ENCODE peak calls at places on chromosomes 4 and X, in four cellular contexts. One of them, this sample, is unnamed. For H3K4me1, the result is how much of the 10 kb centered on the place peaks cover.

GRCh38 chr4:74258949-74259348 is 49.3 kb upstream of the EPGN start:
- DNase-seq in psoas muscle: no peak
- DNase-seq in right lobe of liver: no peak
- DNase-seq in left lung: no peak
- DNase-seq in this sample: no peak

GRCh38 chr4:141899103-141899502 is 262.7 kb downstream of the IL15 start:
- DNase-seq in left lung: no peak
- DNase-seq in psoas muscle: no peak
- DNase-seq in right lobe of liver: no peak
- DNase-seq in this sample: no peak

GRCh38 chrX:5730561-5730960 is 498.1 kb downstream of the NLGN4X start:
- DNase-seq in right lobe of liver: no peak
- DNase-seq in psoas muscle: no peak
- DNase-seq in left lung: no peak
- DNase-seq in this sample: no peak

GRCh38 chrX:103607385-103608304 is at the start of gene TCEAL3:
- DNase-seq in right lobe of liver: peak
- DNase-seq in left lung: peak
- DNase-seq in psoas muscle: peak
- DNase-seq in this sample: peak

GRCh38 chr4:83503974-83504373 is 19.1 kb upstream of the ABRAXAS1 start:
- DNase-seq in right lobe of liver: no peak
- DNase-seq in left lung: no peak
- DNase-seq in psoas muscle: no peak
- DNase-seq in this sample: no peak

GRCh38 chr4:170374770-170375169 is 285.0 kb upstream of the AADAT start:
- DNase-seq in left lung: no peak
- DNase-seq in right lobe of liver: no peak
- DNase-seq in psoas muscle: no peak
- DNase-seq in this sample: no peak

GRCh38 chrX:16671005-16671404 is 21.0 kb downstream of the S100G start:
- DNase-seq in psoas muscle: no peak
- DNase-seq in left lung: no peak
- DNase-seq in right lobe of liver: no peak
- DNase-seq in this sample: no peak

GRCh38 chrX:10089378-10089795 is 67.4 kb upstream of the CLCN4 start:
- DNase-seq in left lung: no peak
- DNase-seq in right lobe of liver: no peak
- DNase-seq in psoas muscle: no peak
- DNase-seq in this sample: no peak

GRCh38 chr4:11904117-11904535 is 475.4 kb upstream of the HS3ST1 start:
- DNase-seq in right lobe of liver: no peak
- DNase-seq in psoas muscle: no peak
- DNase-seq in left lung: peak
- DNase-seq in this sample: peak

GRCh38 chr4:153684182-153685073 is at the start of gene TLR2:
- DNase-seq in psoas muscle: peak
- DNase-seq in right lobe of liver: peak
- DNase-seq in left lung: peak
- DNase-seq in this sample: peak

GRCh38 chr4:168560835-168561210 is 64.0 kb downstream of the PALLD start:
- DNase-seq in left lung: no peak
- DNase-seq in right lobe of liver: no peak
- DNase-seq in psoas muscle: no peak
- DNase-seq in this sample: no peak
- H3K4me1 ChIP-seq in left lung: under half
- H3K4me1 ChIP-seq in right lobe of liver: under half
- H3K4me1 ChIP-seq in psoas muscle: half or more
- H3K4me1 ChIP-seq in this sample: under half

GRCh38 chrX:19642517-19643109 is 127.3 kb upstream of the MAP3K15 start:
- DNase-seq in right lobe of liver: no peak
- DNase-seq in psoas muscle: no peak
- DNase-seq in left lung: no peak
- DNase-seq in this sample: no peak
- H3K4me3 ChIP-seq in right lobe of liver: no peak
- H3K4me3 ChIP-seq in psoas muscle: no peak
- H3K4me3 ChIP-seq in left lung: no peak
- H3K4me3 ChIP-seq in this sample: no peak

GRCh38 chr4:107856901-107857300 is 32.2 kb downstream of the SGMS2 start:
- DNase-seq in psoas muscle: no peak
- DNase-seq in left lung: no peak
- DNase-seq in right lobe of liver: no peak
- DNase-seq in this sample: no peak

GRCh38 chr4:107854326-107855030 is 29.7 kb downstream of the SGMS2 start:
- DNase-seq in psoas muscle: no peak
- DNase-seq in right lobe of liver: no peak
- DNase-seq in left lung: no peak
- DNase-seq in this sample: no peak

GRCh38 chr4:107855723-107856122 is 31.0 kb downstream of the SGMS2 start:
- DNase-seq in right lobe of liver: no peak
- DNase-seq in psoas muscle: no peak
- DNase-seq in left lung: no peak
- DNase-seq in this sample: no peak

GRCh38 chr4:107850438-107850837 is 25.7 kb downstream of the SGMS2 start:
- DNase-seq in left lung: no peak
- DNase-seq in right lobe of liver: no peak
- DNase-seq in psoas muscle: no peak
- DNase-seq in this sample: no peak

GRCh38 chr4:107853444-107854325 is 29.0 kb downstream of the SGMS2 start:
- DNase-seq in psoas muscle: no peak
- DNase-seq in left lung: no peak
- DNase-seq in right lobe of liver: no peak
- DNase-seq in this sample: no peak
- H3K27ac ChIP-seq in psoas muscle: peak
- H3K27ac ChIP-seq in left lung: peak
- H3K27ac ChIP-seq in right lobe of liver: no peak
- H3K27ac ChIP-seq in this sample: no peak

DNA sequence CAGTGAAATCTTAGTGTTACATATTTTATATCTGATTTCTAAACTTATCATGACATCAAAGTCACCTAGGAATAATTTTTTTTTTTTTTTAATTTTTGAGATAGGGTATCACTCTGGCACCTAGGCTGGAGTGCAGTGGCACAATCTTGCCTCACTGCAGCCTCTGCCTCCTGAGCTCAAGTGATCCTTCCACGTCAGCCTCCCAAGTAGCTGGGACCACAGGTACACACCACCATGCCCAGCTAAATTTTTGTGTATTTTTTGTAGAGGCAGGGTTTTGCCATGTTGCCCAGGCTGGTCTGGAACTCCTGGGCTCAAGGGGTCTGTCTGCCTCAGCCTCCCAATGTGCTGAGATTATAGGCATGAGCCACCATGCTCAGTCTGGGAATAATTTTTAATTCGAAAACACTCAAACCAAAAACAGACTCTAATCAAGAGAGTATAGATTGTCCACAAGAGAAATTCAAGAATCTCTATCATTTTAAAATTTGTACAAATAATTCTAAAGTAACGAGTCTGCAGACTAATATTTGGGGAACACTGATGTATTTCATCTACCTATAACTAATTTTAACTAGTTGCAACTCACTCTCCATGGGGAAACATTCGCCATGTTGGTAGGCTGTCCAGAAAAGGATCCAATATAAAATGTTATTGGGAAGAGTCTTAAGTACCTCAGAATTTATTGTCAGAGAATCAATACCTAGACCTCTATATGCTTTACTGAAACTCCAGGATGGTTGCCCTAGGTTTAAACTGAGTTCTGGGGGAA is 3.4 kb downstream of the SLC7A11 start:
- DNase-seq in left lung: no peak
- DNase-seq in right lobe of liver: no peak
- DNase-seq in psoas muscle: no peak
- DNase-seq in this sample: no peak
- H3K4me1 ChIP-seq in left lung: under half
- H3K4me1 ChIP-seq in right lobe of liver: under half
- H3K4me1 ChIP-seq in psoas muscle: under half
- H3K4me1 ChIP-seq in this sample: under half

This sample was measured in pancreas.